ENCODE peak calls at places on chromosomes 7 and 10, in six cellular contexts. N is upper lobe of right lung, O is SK-N-SH, C is endothelial cell of umbilical vein, D is psoas muscle, Z is left ventricle myocardium inferior. I is an unnamed sample. For H3K4me1 and H3K36me3, the result is how much of the 10 kb centered on the place peaks cover.

GRCh38 chr7:19069842-19070241 is 47.6 kb downstream of the TWIST1 start:
- DNase-seq in Z (no peak), O (no peak), D (no peak), N (no peak), C (no peak), I (no peak)

GRCh38 chr7:101173752-101174244 is 6.3 kb downstream of the NAT16 start:
- DNase-seq in C (peak), N (no peak), O (peak), Z (no peak), D (no peak), I (peak)

GRCh38 chr10:12872577-12872976 is 128.9 kb downstream of the CCDC3 start:
- DNase-seq in O (no peak), C (no peak), D (no peak), Z (no peak), N (no peak), I (no peak)

GRCh38 chr10:109899578-109900355 is 23.5 kb downstream of the XPNPEP1 start:
- DNase-seq in C (peak), Z (no peak), O (no peak), N (no peak), D (no peak), I (no peak)

GRCh38 chr10:58158806-58159205 is 108.9 kb downstream of the IPMK start:
- DNase-seq in C (no peak), Z (no peak), D (no peak), O (peak), N (no peak), I (no peak)

GRCh38 chr7:69790915-69791473 is 192.7 kb downstream of the AUTS2 start:
- DNase-seq in O (no peak), C (no peak), Z (no peak), D (no peak), N (no peak), I (no peak)

GRCh38 chr7:157612009-157612663 is 275.3 kb downstream of the DNAJB6 start:
- DNase-seq in Z (no peak), N (peak), C (no peak), O (no peak), D (no peak), I (no peak)

GRCh38 chr10:64091889-64092288 is 570.7 kb downstream of the REEP3 start:
- DNase-seq in O (peak), N (no peak), C (no peak), Z (no peak), D (no peak), I (no peak)

GRCh38 chr7:74625446-74625845 is 32.1 kb upstream of the GTF2I start:
- DNase-seq in Z (no peak), C (peak), N (no peak), O (no peak), D (no peak), I (peak)

GRCh38 chr7:46738713-46739220 is 817.7 kb upstream of the IGFBP3 start:
- DNase-seq in O (no peak), D (no peak), Z (no peak), C (no peak), N (no peak), I (no peak)

GRCh38 chr7:24601600-24601999 is 28.3 kb downstream of the PALS2 start:
- DNase-seq in N (no peak), C (no peak), O (no peak), Z (no peak), D (no peak), I (no peak)

GRCh38 chr7:137734221-137734620 is 112.6 kb downstream of the DGKI start:
- DNase-seq in N (no peak), D (no peak), Z (no peak), C (no peak), O (no peak), I (no peak)

GRCh38 chr7:114481995-114482394 is 67.4 kb downstream of the FOXP2 start:
- DNase-seq in O (no peak), D (no peak), C (peak), N (no peak), Z (no peak), I (no peak)

GRCh38 chr7:148941598-148942280 is 57.6 kb upstream of the EZH2 start:
- DNase-seq in N (peak), Z (peak), O (peak), D (peak), C (peak), I (no peak)

GRCh38 chr7:68107968-68108367 is 1111.3 kb downstream of the TYW1 start:
- DNase-seq in O (no peak), D (no peak), Z (no peak), C (no peak), N (no peak), I (no peak)

GRCh38 chr7:68789597-68789996 is 808.7 kb upstream of the AUTS2 start:
- DNase-seq in N (no peak), O (no peak), Z (no peak), C (no peak), D (no peak), I (no peak)

GRCh38 chr7:64946772-64947171 is 43.7 kb downstream of the ZNF273 start:
- DNase-seq in D (no peak), N (peak), C (no peak), Z (no peak), O (peak), I (peak)

GRCh38 chr10:77219046-77219445 is 418.6 kb downstream of the KCNMA1 start:
- DNase-seq in Z (no peak), C (no peak), N (no peak), O (no peak), D (no peak), I (no peak)

GRCh38 chr7:2512179-2512644 is 7.4 kb upstream of the LFNG start:
- DNase-seq in D (no peak), Z (peak), N (no peak), O (no peak), C (no peak), I (no peak)

GRCh38 chr7:30459591-30460245 is 18.9 kb downstream of the NOD1 start:
- DNase-seq in D (peak), Z (no peak), O (peak), C (peak), N (no peak), I (no peak)

GRCh38 chr10:24456319-24456718 is 247.4 kb downstream of the KIAA1217 start:
- DNase-seq in D (no peak), Z (no peak), O (no peak), C (no peak), N (no peak), I (no peak)

GRCh38 chr10:13371879-13372470 is 23.9 kb upstream of the SEPHS1 start:
- DNase-seq in D (peak), C (peak), N (no peak), Z (peak), O (peak), I (peak)

GRCh38 chr10:80554050-80554449 is 16.3 kb downstream of the SH2D4B start:
- DNase-seq in Z (no peak), O (no peak), D (no peak), C (no peak), N (no peak), I (no peak)

GRCh38 chr10:73590881-73591577 is at the start of gene USP54:
- DNase-seq in O (no peak), C (peak), D (no peak), N (no peak), Z (no peak), I (no peak)

GRCh38 chr10:126123466-126123865 is 227.1 kb downstream of the FANK1 start:
- DNase-seq in N (no peak), O (no peak), D (no peak), Z (no peak), C (no peak), I (no peak)

GRCh38 chr7:111098011-111098925 is 7.3 kb downstream of the LRRN3 start:
- DNase-seq in C (peak), N (no peak), Z (peak), O (no peak), D (no peak), I (peak)

GRCh38 chr10:15140640-15141039 is 27.9 kb downstream of the NMT2 start:
- DNase-seq in O (peak), N (no peak), Z (no peak), D (no peak), C (no peak), I (no peak)

GRCh38 chr7:94561841-94562514 is 52.4 kb downstream of the CASD1 start:
- DNase-seq in C (peak), D (no peak), N (no peak), O (no peak), Z (no peak), I (no peak)

GRCh38 chr10:78947733-78948132 is 121.0 kb upstream of the ZMIZ1 start:
- DNase-seq in Z (no peak), O (no peak), N (no peak), C (no peak), D (no peak), I (no peak)

GRCh38 chr7:34107306-34107705 is 202.0 kb downstream of the BMPER start:
- DNase-seq in Z (no peak), D (no peak), N (no peak), C (no peak), O (no peak), I (no peak)

GRCh38 chr10:93701903-93702277 is 502 bp downstream of the FRA10AC1 start:
- DNase-seq in N (no peak), Z (no peak), D (no peak), O (peak), C (no peak), I (peak)

GRCh38 chr7:29915481-29916215 is 74.0 kb downstream of the SCRN1 start:
- DNase-seq in D (no peak), Z (no peak), C (peak), O (no peak), N (no peak), I (no peak)

GRCh38 chr7:151249034-151249731 is 689 bp upstream of the SMARCD3 start:
- DNase-seq in D (peak), C (peak), N (peak), O (peak), Z (peak), I (no peak)

GRCh38 chr7:7104314-7104698 is 78.0 kb upstream of the C1GALT1 start:
- DNase-seq in Z (no peak), O (no peak), N (no peak), D (no peak), C (no peak), I (no peak)
- H3K27ac ChIP-seq in Z (no peak), O (no peak), N (no peak), D (no peak), C (no peak), I (no peak)

GRCh38 chr10:34794835-34795234 is 20.3 kb downstream of the PARD3 start:
- DNase-seq in O (no peak), D (no peak), Z (no peak), C (no peak), N (no peak), I (no peak)
- H3K4me1 ChIP-seq in O (under half), D (half or more), Z (under half), C (under half), N (under half), I (under half)

DNA sequence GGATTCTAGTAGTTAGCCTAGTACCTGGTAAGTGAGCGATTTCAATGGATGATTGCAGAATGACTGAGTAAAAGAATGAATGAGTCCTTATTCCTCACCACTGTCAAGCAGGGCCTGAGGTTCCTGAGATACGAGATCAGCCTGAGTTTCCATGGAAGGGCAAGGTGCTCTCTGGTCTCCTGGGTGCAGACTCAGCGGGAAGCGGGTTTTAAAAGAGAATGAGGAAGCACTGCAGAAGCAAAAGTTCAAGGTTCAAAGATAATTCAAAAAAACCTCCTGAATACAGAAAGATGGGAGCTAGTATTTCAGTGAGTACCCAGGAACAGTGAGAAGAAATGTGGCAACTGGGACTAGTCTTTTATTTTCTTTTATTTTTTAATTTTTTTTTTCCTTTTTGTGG is 4.3 kb downstream of the ZNF3 start:
- DNase-seq in C (no peak), N (no peak), Z (no peak), O (no peak), D (no peak), I (no peak)
- H3K36me3 ChIP-seq in C (under half), N (half or more), Z (half or more), O (half or more), D (under half), I (half or more)

GRCh38 chr10:119396008-119396708 is 146.4 kb downstream of the RGS10 start:
- DNase-seq in N (no peak), D (no peak), C (no peak), Z (no peak), O (no peak), I (no peak)
- H3K27ac ChIP-seq in N (peak), D (peak), C (no peak), Z (peak), O (no peak), I (no peak)

GRCh38 chr7:152395115-152395514 is 40.7 kb downstream of the KMT2C start:
- DNase-seq in O (no peak), Z (no peak), D (no peak), C (no peak), N (peak), I (no peak)
- H3K4me1 ChIP-seq in O (under half), Z (half or more), D (under half), C (under half), N (under half), I (under half)

GRCh38 chr10:99881371-99881770 is 98.9 kb downstream of the ABCC2 start:
- DNase-seq in N (no peak), C (no peak), Z (no peak), O (no peak), D (no peak), I (no peak)
- H3K36me3 ChIP-seq in N (half or more), C (under half), Z (half or more), O (half or more), D (under half), I (under half)

DNA sequence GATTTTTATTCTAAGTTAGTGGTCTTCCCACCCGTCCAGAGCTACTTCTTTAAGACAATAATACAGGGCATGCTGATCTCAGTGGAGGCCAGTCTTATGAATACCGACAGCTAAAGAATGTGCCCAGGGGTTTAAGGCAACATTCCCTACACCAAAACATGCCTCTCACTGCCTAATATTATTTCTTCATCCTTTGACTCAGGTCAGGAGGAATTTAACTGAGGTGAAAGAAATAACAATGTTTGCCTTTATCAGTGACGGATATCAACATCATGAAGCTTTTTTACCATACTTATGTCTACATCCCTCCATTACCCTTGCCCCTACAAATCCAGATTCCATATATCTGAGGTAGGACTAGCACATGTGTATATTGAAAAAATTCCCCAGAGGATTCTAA is 33.3 kb upstream of the TES start:
- DNase-seq in Z (no peak), D (no peak), C (no peak), N (no peak), O (no peak), I (no peak)
- H3K27ac ChIP-seq in Z (no peak), D (no peak), C (no peak), N (no peak), O (no peak), I (no peak)

DNA sequence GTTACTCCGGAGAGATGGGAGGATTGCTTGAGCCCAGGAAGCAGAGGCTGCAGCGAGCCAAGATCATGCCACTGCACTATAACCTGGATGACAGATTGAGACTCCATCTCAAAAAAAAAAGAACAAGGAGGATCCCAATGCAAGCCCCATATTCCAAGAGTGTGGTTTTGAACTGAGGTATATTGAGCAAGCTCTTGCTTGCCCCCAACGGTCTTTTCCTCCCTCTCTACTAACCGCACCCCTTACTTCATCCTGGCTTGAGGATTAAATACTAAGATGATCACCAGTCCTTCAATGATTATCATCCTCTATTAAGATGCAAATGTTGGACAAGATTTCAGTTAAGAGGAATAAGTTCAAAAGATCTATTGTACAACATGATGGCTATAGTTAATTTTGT is 12.5 kb upstream of the SRGN start:
- DNase-seq in C (no peak), D (no peak), N (no peak), O (no peak), Z (no peak), I (no peak)
- H3K4me1 ChIP-seq in C (under half), D (under half), N (under half), O (under half), Z (under half), I (under half)